ENCODE peak calls at places on chromosomes 11 and 22, in five cellular contexts. B is left ventricle myocardium superior; E is upper lobe of right lung; A is activated CD4-positive, alpha-beta T cell treated with anti-CD3 and anti-CD28 coated beads, Interleukin-2, amount 10 ng/mL, durations not matched to agents 7 days and 5 days; C is dermis microvascular lymphatic vessel endothelial cell. P is an unnamed sample.

GRCh38 chr22:36155702-36156101 is 4.9 kb downstream of the APOL3 start:
- DNase-seq in B (peak; percentile 74), E (peak; percentile 65), A (no peak), C (no peak), P (no peak)

GRCh38 chr11:93526691-93527583 is 16.3 kb downstream of the SMCO4 start:
- DNase-seq in B (no peak), E (no peak), A (no peak), C (no peak), P (no peak)

GRCh38 chr11:7673724-7674434 is 579 bp upstream of the CYB5R2 start:
- DNase-seq in B (peak; percentile 45), E (peak; percentile 72), A (no peak), C (no peak), P (no peak)

GRCh38 chr11:104700609-104701008 is 197.7 kb downstream of the CASP12 start:
- DNase-seq in B (no peak), E (no peak), A (no peak), C (no peak), P (no peak)

GRCh38 chr11:111718436-111719325 is 47.5 kb downstream of the PPP2R1B start:
- DNase-seq in B (no peak), E (no peak), A (no peak), C (no peak), P (no peak)

GRCh38 chr11:20501971-20502370 is 97.4 kb upstream of the SLC6A5 start:
- DNase-seq in B (no peak), E (no peak), A (no peak), C (no peak), P (no peak)

GRCh38 chr22:46085831-46086576 is 64.3 kb upstream of the PPARA start:
- DNase-seq in B (peak; percentile 86), E (peak; percentile 93), A (no peak), C (no peak), P (no peak)

GRCh38 chr11:28697920-28698827 is 590.0 kb downstream of the METTL15 start:
- DNase-seq in B (peak; percentile 62), E (peak; percentile 62), A (peak; percentile 17), C (peak; percentile 22), P (no peak)

GRCh38 chr11:96256604-96257003 is 86.4 kb downstream of the MAML2 start:
- DNase-seq in B (no peak), E (no peak), A (no peak), C (no peak), P (no peak)

GRCh38 chr22:45199723-45200122 is 36.0 kb downstream of the NUP50 start:
- DNase-seq in B (no peak), E (no peak), A (no peak), C (no peak), P (no peak)

GRCh38 chr11:73392108-73393010 is 16.2 kb downstream of the RELT start:
- DNase-seq in B (peak; percentile 26), E (no peak), A (no peak), C (no peak), P (no peak)

GRCh38 chr11:122253541-122254317 is 137.7 kb upstream of the BLID start:
- DNase-seq in B (no peak), E (no peak), A (no peak), C (no peak), P (no peak)

GRCh38 chr22:40728731-40729189 is 49.5 kb downstream of the MCHR1 start:
- DNase-seq in B (no peak), E (no peak), A (peak; percentile 82), C (no peak), P (peak; percentile 49)

GRCh38 chr22:38213319-38214247 is 11.8 kb downstream of the MAFF start:
- DNase-seq in B (peak; percentile 19), E (no peak), A (no peak), C (no peak), P (no peak)

GRCh38 chr11:121936781-121937447 is 179.1 kb downstream of the BLID start:
- DNase-seq in B (no peak), E (no peak), A (no peak), C (no peak), P (no peak)

GRCh38 chr11:12029738-12030363 is 21.4 kb upstream of the DKK3 start:
- DNase-seq in B (no peak), E (no peak), A (no peak), C (no peak), P (no peak)

GRCh38 chr11:96014234-96014633 is 90.3 kb upstream of the MTMR2 start:
- DNase-seq in B (no peak), E (no peak), A (peak; percentile 65), C (no peak), P (peak; percentile 26)

GRCh38 chr11:63904743-63905142 is 12.2 kb downstream of the RCOR2 start:
- DNase-seq in B (no peak), E (no peak), A (no peak), C (no peak), P (no peak)

GRCh38 chr22:30502911-30503310 is 2.6 kb downstream of the SEC14L4 start:
- DNase-seq in B (no peak), E (no peak), A (no peak), C (no peak), P (no peak)

GRCh38 chr22:45344339-45344738 is 34.6 kb downstream of the FAM118A start:
- DNase-seq in B (no peak), E (no peak), A (no peak), C (no peak), P (no peak)

GRCh38 chr22:39498368-39498767 is 3.7 kb upstream of the MIEF1 start:
- DNase-seq in B (peak; percentile 56), E (no peak), A (no peak), C (peak; percentile 65), P (no peak)

GRCh38 chr22:42991010-42991651 is 23.8 kb downstream of the PACSIN2 start:
- DNase-seq in B (no peak), E (no peak), A (no peak), C (no peak), P (no peak)

GRCh38 chr11:58575377-58576020 is at the start of gene LPXN:
- DNase-seq in B (no peak), E (no peak), A (peak; percentile 53), C (no peak), P (peak; percentile 35)

GRCh38 chr11:119297938-119298337 is 19.0 kb downstream of the MCAM start:
- DNase-seq in B (no peak), E (no peak), A (no peak), C (no peak), P (no peak)

GRCh38 chr22:17105143-17106129 is 15.7 kb downstream of the TMEM121B start:
- DNase-seq in B (no peak), E (peak; percentile 41), A (no peak), C (no peak), P (no peak)

GRCh38 chr11:8863838-8864237 is 47.2 kb upstream of the AKIP1 start:
- DNase-seq in B (no peak), E (no peak), A (no peak), C (no peak), P (no peak)

GRCh38 chr22:33526434-33527107 is 393.7 kb downstream of the LARGE1 start:
- DNase-seq in B (no peak), E (no peak), A (no peak), C (no peak), P (no peak)

GRCh38 chr11:36312593-36312990 is 16.5 kb downstream of the PRR5L start:
- DNase-seq in B (no peak), E (no peak), A (no peak), C (no peak), P (no peak)

GRCh38 chr11:92846542-92847125 is 122.8 kb upstream of the MTNR1B start:
- DNase-seq in B (no peak), E (no peak), A (no peak), C (no peak), P (no peak)

GRCh38 chr11:33419956-33420355 is 162.8 kb downstream of the HIPK3 start:
- DNase-seq in B (no peak), E (no peak), A (no peak), C (no peak), P (no peak)

GRCh38 chr22:22687638-22688500 is 43.5 kb downstream of the GGTLC2 start:
- DNase-seq in B (no peak), E (no peak), A (peak; percentile 48), C (peak; percentile 26), P (no peak)

GRCh38 chr11:7576671-7577225 is 62.9 kb downstream of the PPFIBP2 start:
- DNase-seq in B (peak; percentile 52), E (no peak), A (no peak), C (no peak), P (no peak)

GRCh38 chr11:92596596-92597317 is 372.1 kb downstream of the FAT3 start:
- DNase-seq in B (no peak), E (no peak), A (no peak), C (no peak), P (no peak)

GRCh38 chr11:74487875-74488274 is 5.6 kb downstream of the LIPT2 start:
- DNase-seq in B (no peak), E (no peak), A (no peak), C (no peak), P (no peak)

GRCh38 chr11:62554377-62554776 is 7.8 kb upstream of the AHNAK start:
- DNase-seq in B (no peak), E (no peak), A (no peak), C (no peak), P (no peak)